ENCODE peak calls at places on chromosomes 3 and 15, in five cellular contexts. P is aorta, C is dorsolateral prefrontal cortex, T is neuronal stem cell, X is astrocyte. N is an unnamed sample. For H3K27me3, the result is how much of the 10 kb centered on the place peaks cover.

GRCh38 chr15:69574506-69574905 is 121.9 kb downstream of the RPLP1 start:
- DNase-seq in P (peak), C (no peak), T (no peak), X (no peak), N (no peak)

GRCh38 chr3:162865466-162865865 is 1368.9 kb downstream of the OTOL1 start:
- DNase-seq in P (no peak), C (no peak), T (no peak), X (no peak), N (no peak)

GRCh38 chr15:98720036-98720435 is 71.7 kb downstream of the IGF1R start:
- DNase-seq in P (no peak), C (no peak), T (no peak), X (no peak), N (no peak)

GRCh38 chr15:57610130-57610529 is 18.4 kb downstream of the MYZAP start:
- DNase-seq in P (peak), C (no peak), T (no peak), X (peak), N (no peak)

GRCh38 chr15:57703387-57703786 is 3.1 kb upstream of the POLR2M start:
- DNase-seq in P (no peak), C (no peak), T (no peak), X (peak), N (no peak)

GRCh38 chr3:106326941-106327765 is 458.3 kb upstream of the CBLB start:
- DNase-seq in P (no peak), C (no peak), T (peak), X (peak), N (no peak)

GRCh38 chr3:161420746-161421145 is 49.4 kb upstream of the SPTSSB start:
- DNase-seq in P (no peak), C (no peak), T (peak), X (peak), N (peak)

GRCh38 chr3:172107403-172107802 is 68.0 kb downstream of the FNDC3B start:
- DNase-seq in P (no peak), C (no peak), T (no peak), X (no peak), N (no peak)

GRCh38 chr3:138861755-138862333 is 27.1 kb upstream of the PIK3CB start:
- DNase-seq in P (no peak), C (no peak), T (peak), X (peak), N (peak)

GRCh38 chr15:85329561-85330421 is 50.6 kb upstream of the AKAP13 start:
- DNase-seq in P (no peak), C (no peak), T (no peak), X (peak), N (no peak)

GRCh38 chr3:181103605-181104004 is 114.1 kb upstream of the DNAJC19 start:
- DNase-seq in P (no peak), C (no peak), T (peak), X (no peak), N (peak)

GRCh38 chr3:15520185-15520584 is 1.3 kb downstream of the COLQ start:
- DNase-seq in P (no peak), C (no peak), T (no peak), X (no peak), N (no peak)

GRCh38 chr3:57659004-57659672 is 33.7 kb downstream of the DENND6A start:
- DNase-seq in P (no peak), C (no peak), T (no peak), X (no peak), N (no peak)

GRCh38 chr3:114147281-114147680 is 31.6 kb downstream of the DRD3 start:
- DNase-seq in P (no peak), C (no peak), T (no peak), X (no peak), N (no peak)

GRCh38 chr15:44883219-44883900 is 73.1 kb upstream of the TERB2 start:
- DNase-seq in P (no peak), C (no peak), T (no peak), X (no peak), N (no peak)

GRCh38 chr3:39294446-39295183 is 14.8 kb upstream of the CX3CR1 start:
- DNase-seq in P (no peak), C (no peak), T (no peak), X (no peak), N (no peak)

GRCh38 chr3:183975981-183976662 is 41.6 kb downstream of the ABCC5 start:
- DNase-seq in P (no peak), C (no peak), T (no peak), X (peak), N (no peak)

GRCh38 chr15:89492934-89493631 is 3.3 kb downstream of the RHCG start:
- DNase-seq in P (no peak), C (peak), T (no peak), X (no peak), N (no peak)
- H3K27me3 ChIP-seq in P (under half), C (under half), T (under half), X (under half), N (under half)

GRCh38 chr15:89409993-89410767 is 75.6 kb upstream of the POLG start:
- DNase-seq in P (no peak), C (no peak), T (no peak), X (no peak), N (no peak)
- H3K27me3 ChIP-seq in P (under half), C (under half), T (under half), X (half or more), N (half or more)

GRCh38 chr3:126354776-126355175 is 2.4 kb downstream of the KLF15 start:
- DNase-seq in P (peak), C (no peak), T (no peak), X (no peak), N (no peak)
- H3K27me3 ChIP-seq in P (under half), C (under half), T (under half), X (under half), N (under half)

GRCh38 chr3:45226206-45226915 is at the start of gene TMEM158:
- DNase-seq in P (peak), C (peak), T (peak), X (peak), N (no peak)

GRCh38 chr3:45227946-45228345 is 1.9 kb upstream of the TMEM158 start:
- DNase-seq in P (no peak), C (no peak), T (no peak), X (no peak), N (no peak)

GRCh38 chr3:45225465-45226205 is 452 bp downstream of the TMEM158 start:
- DNase-seq in P (peak), C (no peak), T (peak), X (peak), N (no peak)

GRCh38 chr3:45224824-45225464 is 1.1 kb downstream of the TMEM158 start:
- DNase-seq in P (peak), C (peak), T (peak), X (peak), N (peak)

DNA sequence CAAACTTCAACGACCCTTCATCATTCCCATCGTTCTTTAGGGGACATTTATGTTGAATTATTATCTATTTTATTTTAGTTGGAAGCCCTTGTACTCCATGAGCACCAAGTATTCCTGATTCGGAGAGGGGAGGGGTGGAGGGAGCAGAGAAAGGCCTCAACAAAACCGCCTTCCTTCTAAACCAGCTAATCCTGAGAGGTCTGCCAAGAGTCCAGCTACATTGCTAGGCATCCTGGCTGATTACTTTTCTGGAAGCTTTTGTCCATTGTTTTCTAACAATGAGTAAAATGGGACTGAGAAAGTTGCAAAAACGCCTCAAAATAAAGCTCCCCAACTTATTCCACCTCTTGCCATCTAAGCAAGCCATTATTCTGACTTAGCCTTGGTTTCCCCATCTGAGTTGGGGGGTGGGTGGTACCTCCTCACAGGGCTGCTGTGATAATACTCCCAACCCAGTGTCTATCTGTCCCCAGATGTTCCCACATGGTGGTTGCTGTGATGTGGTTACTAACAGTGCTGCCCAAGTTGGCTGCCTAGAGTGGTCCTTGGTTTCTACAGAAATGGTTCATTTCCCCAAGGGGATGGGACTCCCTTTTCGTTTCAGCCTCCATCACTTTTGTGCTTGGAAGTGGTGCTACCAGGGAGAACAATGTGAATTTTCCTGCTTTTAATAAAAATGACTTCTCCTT is 1.2 kb upstream of the TMEM158 start:
- DNase-seq in P (no peak), C (no peak), T (no peak), X (peak), N (no peak)
- H3K27me3 ChIP-seq in P (under half), C (under half), T (under half), X (under half), N (under half)

DNA sequence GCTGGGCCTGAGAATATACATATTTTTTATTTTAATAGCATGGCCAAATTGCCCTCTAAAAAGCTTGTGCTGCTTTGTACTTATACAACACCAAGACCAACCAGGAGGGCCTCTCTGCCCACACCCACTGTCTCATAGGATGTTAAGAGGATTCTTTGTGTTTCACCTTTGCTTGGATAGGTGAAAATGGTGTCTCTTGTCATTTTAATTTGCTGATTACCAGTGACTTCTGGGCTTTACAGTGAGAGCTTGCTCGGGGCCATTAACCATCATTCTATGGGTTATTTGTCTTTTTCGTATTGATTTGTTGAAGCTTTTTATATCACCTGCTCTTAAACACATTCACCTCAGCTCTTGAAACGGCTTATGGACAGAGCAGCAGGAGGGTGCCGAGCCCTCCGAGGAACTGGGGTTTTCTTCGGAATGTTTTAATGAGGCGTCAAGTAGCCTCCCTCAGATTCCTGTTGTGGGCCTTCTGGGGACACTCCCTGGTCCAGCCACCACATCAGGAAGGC is 10.5 kb downstream of the PTH1R start:
- DNase-seq in P (no peak), C (no peak), T (no peak), X (no peak), N (peak)
- H3K27me3 ChIP-seq in P (under half), C (under half), T (under half), X (under half), N (half or more)

DNA sequence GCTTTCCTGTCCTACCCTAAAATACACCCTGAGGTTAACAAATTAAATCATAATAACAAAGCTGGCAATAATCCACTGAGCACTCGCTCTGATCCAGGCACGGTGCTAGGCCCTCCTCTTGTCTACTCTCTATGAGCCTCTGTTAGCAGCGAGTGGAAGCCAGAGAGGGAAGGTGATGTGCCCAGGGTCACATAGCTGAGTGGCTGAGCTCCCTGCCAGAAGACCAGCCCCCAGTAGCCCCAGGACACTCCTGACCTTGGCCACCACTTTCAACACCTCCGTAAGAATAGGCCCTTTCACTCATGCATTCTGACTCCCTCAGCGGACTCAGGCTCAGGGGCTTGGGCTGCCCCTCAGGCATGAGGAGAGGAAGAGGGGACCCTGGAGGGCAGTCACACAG is 9.5 kb upstream of the PRKCD start:
- DNase-seq in P (no peak), C (no peak), T (no peak), X (no peak), N (no peak)
- H3K27me3 ChIP-seq in P (under half), C (under half), T (under half), X (under half), N (under half)

DNA sequence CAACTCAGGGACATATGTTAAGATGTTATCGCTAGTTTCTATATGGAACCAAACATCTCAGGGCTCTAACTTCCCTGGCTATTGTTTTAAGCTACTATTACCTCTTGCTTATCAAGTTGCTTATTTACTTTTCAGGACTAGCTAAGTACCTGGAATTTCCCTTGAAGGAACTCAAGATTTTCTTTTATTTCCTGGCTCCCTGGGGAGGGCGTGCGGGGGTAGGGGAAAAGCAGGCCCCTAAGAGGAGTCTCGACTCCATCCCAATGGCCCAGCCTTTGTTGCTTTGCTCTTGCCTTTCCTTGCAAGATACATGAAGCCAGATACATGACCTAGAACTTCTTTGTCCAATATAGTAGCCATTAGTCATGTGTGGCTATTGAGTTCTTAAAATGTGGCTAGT is 76.9 kb upstream of the STXBP5L start:
- DNase-seq in P (no peak), C (no peak), T (no peak), X (no peak), N (no peak)
- H3K27me3 ChIP-seq in P (under half), C (under half), T (under half), X (under half), N (under half)

DNA sequence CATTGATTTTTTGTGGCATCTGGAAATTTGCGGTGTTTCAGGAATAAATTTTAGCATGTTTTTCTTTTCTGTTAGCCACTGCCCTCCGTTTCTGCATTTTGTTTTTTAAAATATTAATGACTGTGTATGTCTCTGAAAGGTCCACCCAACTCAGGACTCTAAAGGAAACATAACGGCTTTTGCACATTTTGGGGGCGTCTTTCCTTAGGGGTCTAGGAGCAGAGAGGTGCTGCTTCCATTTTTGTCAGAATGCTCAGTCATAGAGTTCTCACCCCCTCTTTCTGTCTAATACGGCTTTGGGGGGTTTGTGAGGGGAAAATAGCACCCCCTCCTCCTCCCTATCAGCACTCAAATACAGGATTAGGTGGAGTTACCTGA is 219.4 kb downstream of the MEIS2 start:
- DNase-seq in P (no peak), C (no peak), T (no peak), X (no peak), N (no peak)
- H3K27me3 ChIP-seq in P (under half), C (under half), T (under half), X (half or more), N (half or more)

GRCh38 chr15:101490922-101491738 is 1.6 kb upstream of the PCSK6 start:
- DNase-seq in P (no peak), C (no peak), T (no peak), X (no peak), N (no peak)

GRCh38 chr15:101490408-101490891 is 943 bp upstream of the PCSK6 start:
- DNase-seq in P (no peak), C (no peak), T (no peak), X (no peak), N (no peak)

GRCh38 chr15:101488300-101489164 is 975 bp downstream of the PCSK6 start:
- DNase-seq in P (no peak), C (no peak), T (peak), X (no peak), N (no peak)

GRCh38 chr15:101489633-101490407 is at the start of gene PCSK6:
- DNase-seq in P (no peak), C (no peak), T (peak), X (no peak), N (no peak)

DNA sequence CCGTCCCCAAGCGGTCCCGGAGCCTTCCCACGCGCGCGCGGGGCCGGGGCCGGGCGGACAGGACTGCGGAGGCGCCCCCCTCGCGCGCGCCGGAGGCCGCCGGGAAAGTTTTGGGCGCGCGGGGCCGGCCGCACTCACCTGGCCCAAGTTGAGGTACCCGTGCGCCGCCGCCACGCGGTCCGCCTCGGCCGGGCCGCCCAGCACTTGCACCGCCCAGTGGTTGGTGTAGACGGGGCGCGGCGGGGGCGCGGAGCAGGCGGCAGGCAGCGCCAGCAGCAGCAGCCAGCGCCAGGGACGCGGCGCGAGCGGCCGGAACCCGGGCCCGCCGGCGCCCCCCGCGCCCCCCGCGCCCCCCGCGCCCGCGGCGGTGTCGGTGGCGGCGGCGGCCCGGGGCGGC is 273 bp downstream of the PCSK6 start:
- DNase-seq in P (no peak), C (no peak), T (no peak), X (no peak), N (peak)
- H3K27me3 ChIP-seq in P (under half), C (under half), T (under half), X (under half), N (under half)